ENCODE peak calls at places on chromosomes 11 and 22, in four cellular contexts. Z, W, T and L are unnamed samples.

GRCh38 chr22:48954781-48955311 is 872.8 kb downstream of the BRD1 start:
- DNase-seq in T (no peak), Z (no peak), W (peak; percentile 23), L (no peak)

GRCh38 chr11:35065566-35065965 is 73.4 kb upstream of the CD44 start:
- DNase-seq in Z (peak; percentile 57), W (no peak), T (no peak), L (no peak)

GRCh38 chr22:46043816-46044717 is 67.1 kb upstream of the WNT7B start:
- DNase-seq in Z (no peak), T (no peak), W (peak; percentile 72), L (no peak)

GRCh38 chr11:2807801-2808241 is 77.8 kb downstream of the CDKN1C start:
- DNase-seq in T (no peak), Z (no peak), W (peak; percentile 12), L (no peak)

GRCh38 chr11:34105957-34106504 is 602 bp downstream of the NAT10 start:
- DNase-seq in W (no peak), Z (no peak), T (no peak), L (no peak)

GRCh38 chr11:116603783-116604323 is 168.9 kb downstream of the BUD13 start:
- DNase-seq in Z (no peak), T (no peak), W (no peak), L (no peak)

GRCh38 chr11:69642549-69642912 is 1.6 kb downstream of the CCND1 start:
- DNase-seq in W (peak; percentile 26), Z (no peak), T (no peak), L (no peak)

GRCh38 chr22:38068641-38069371 is 11.6 kb downstream of the PICK1 start:
- DNase-seq in W (no peak), T (no peak), Z (no peak), L (no peak)

GRCh38 chr11:69817265-69818236 is 1.7 kb downstream of the FGF3 start:
- DNase-seq in Z (peak; percentile 18), T (no peak), W (no peak), L (no peak)

GRCh38 chr22:41762980-41763779 is 37.3 kb upstream of the CCDC134 start:
- DNase-seq in T (peak; percentile 67), Z (no peak), W (peak; percentile 91), L (peak; percentile 71)

GRCh38 chr11:130634981-130635473 is 186.6 kb downstream of the ADAMTS15 start:
- DNase-seq in T (no peak), W (no peak), Z (peak; percentile 46), L (no peak)

GRCh38 chr11:20162824-20163777 is 2.8 kb upstream of the DBX1 start:
- DNase-seq in W (peak; percentile 66), Z (peak; percentile 45), T (no peak), L (peak; percentile 73)

GRCh38 chr22:37797874-37798500 is 9.7 kb upstream of the GCAT start:
- DNase-seq in Z (no peak), T (no peak), W (peak; percentile 18), L (no peak)

GRCh38 chr11:65559951-65560537 is 1.9 kb upstream of the LTBP3 start:
- DNase-seq in T (no peak), Z (peak; percentile 68), W (peak; percentile 63), L (no peak)

GRCh38 chr22:41092847-41093371 is 517 bp downstream of the EP300 start:
- DNase-seq in Z (peak; percentile 58), W (no peak), T (no peak), L (no peak)

GRCh38 chr22:40009231-40009769 is 14.5 kb downstream of the FAM83F start:
- DNase-seq in Z (no peak), W (peak; percentile 81), T (no peak), L (peak; percentile 83)

GRCh38 chr11:35427158-35427557 is 7.8 kb upstream of the SLC1A2 start:
- DNase-seq in Z (no peak), T (no peak), W (no peak), L (no peak)

GRCh38 chr11:34243620-34244493 is 114.0 kb downstream of the ABTB2 start:
- DNase-seq in Z (peak; percentile 76), W (no peak), T (no peak), L (no peak)

GRCh38 chr22:44887941-44888366 is 121.9 kb downstream of the PHF21B start:
- DNase-seq in Z (no peak), W (no peak), T (no peak), L (no peak)

GRCh38 chr11:65766535-65766934 is 14.2 kb downstream of the AP5B1 start:
- DNase-seq in T (no peak), Z (peak; percentile 59), W (no peak), L (no peak)

GRCh38 chr11:116598556-116598955 is 174.2 kb downstream of the BUD13 start:
- DNase-seq in W (no peak), T (no peak), Z (no peak), L (no peak)

GRCh38 chr11:114259124-114259526 is 37.1 kb upstream of the NNMT start:
- DNase-seq in T (no peak), Z (no peak), W (no peak), L (no peak)

GRCh38 chr11:47377571-47378010 is 756 bp downstream of the SPI1 start:
- DNase-seq in T (no peak), W (no peak), Z (no peak), L (no peak)

GRCh38 chr22:42180349-42180842 is 49.8 kb upstream of the CYP2D6 start:
- DNase-seq in Z (no peak), T (no peak), W (no peak), L (no peak)

GRCh38 chr11:134120921-134121526 is 52.2 kb downstream of the JAM3 start:
- DNase-seq in Z (peak; percentile 45), W (no peak), T (no peak), L (no peak)

GRCh38 chr22:47837703-47838102 is 1075.3 kb downstream of the TBC1D22A start:
- DNase-seq in W (peak; percentile 57), Z (no peak), T (peak; percentile 17), L (no peak)

GRCh38 chr11:44949160-44950035 is 1.3 kb downstream of the TP53I11 start:
- DNase-seq in W (peak; percentile 83), T (no peak), Z (peak; percentile 73), L (peak; percentile 76)

GRCh38 chr22:21455334-21456089 is 11.7 kb upstream of the TMEM191C start:
- DNase-seq in Z (no peak), T (no peak), W (peak; percentile 40), L (no peak)

GRCh38 chr11:15943418-15944197 is 412.7 kb downstream of the SOX6 start:
- DNase-seq in W (no peak), T (no peak), Z (no peak), L (no peak)

GRCh38 chr11:75499423-75500305 is 26.1 kb downstream of the GDPD5 start:
- DNase-seq in T (no peak), W (no peak), Z (peak; percentile 73), L (no peak)

DNA sequence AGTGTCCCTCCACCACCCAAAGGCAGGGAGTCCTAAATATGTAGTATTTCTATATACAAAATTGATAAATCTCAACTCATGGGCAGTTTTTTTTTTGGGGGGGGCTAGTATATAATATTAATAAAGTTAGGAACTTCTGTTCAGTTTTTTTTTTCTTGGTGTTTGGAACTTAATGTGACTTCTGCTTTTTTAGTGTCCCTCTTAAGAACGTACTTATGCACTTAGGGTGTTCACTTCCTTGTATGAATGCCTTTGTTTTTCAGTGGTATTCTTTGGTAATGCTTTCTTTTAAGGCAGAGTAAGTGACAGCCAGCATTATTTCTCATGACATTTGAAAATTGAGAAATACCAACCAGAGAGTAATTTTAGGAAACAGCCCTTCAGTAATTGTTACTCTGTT is 2.3 kb downstream of the GRK3 start:
- DNase-seq in T (no peak), W (no peak), Z (no peak), L (no peak)
- H3K4me2 ChIP-seq in T (peak overlapping the region; percentile 53), W (no peak overlapping the region), Z (no peak overlapping the region), L (no peak overlapping the region)

GRCh38 chr22:36759481-36760159 is 16.3 kb downstream of the IFT27 start:
- DNase-seq in W (peak; percentile 15), T (no peak), Z (no peak), L (no peak)
- H2BK12ac ChIP-seq in W (no peak overlapping the region), T (no peak overlapping the region), Z (no peak overlapping the region), L (no peak overlapping the region)

GRCh38 chr11:119436093-119436492 is 13.1 kb upstream of the THY1 start:
- DNase-seq in T (no peak), W (no peak), Z (no peak), L (no peak)

GRCh38 chr11:119431523-119431922 is 8.6 kb upstream of the THY1 start:
- DNase-seq in T (no peak), Z (no peak), W (no peak), L (no peak)

GRCh38 chr11:119433369-119433749 is 10.4 kb upstream of the THY1 start:
- DNase-seq in W (no peak), Z (peak; percentile 23), T (no peak), L (no peak)

GRCh38 chr11:119434531-119435330 is 11.8 kb upstream of the THY1 start:
- DNase-seq in T (no peak), W (no peak), Z (no peak), L (no peak)

DNA sequence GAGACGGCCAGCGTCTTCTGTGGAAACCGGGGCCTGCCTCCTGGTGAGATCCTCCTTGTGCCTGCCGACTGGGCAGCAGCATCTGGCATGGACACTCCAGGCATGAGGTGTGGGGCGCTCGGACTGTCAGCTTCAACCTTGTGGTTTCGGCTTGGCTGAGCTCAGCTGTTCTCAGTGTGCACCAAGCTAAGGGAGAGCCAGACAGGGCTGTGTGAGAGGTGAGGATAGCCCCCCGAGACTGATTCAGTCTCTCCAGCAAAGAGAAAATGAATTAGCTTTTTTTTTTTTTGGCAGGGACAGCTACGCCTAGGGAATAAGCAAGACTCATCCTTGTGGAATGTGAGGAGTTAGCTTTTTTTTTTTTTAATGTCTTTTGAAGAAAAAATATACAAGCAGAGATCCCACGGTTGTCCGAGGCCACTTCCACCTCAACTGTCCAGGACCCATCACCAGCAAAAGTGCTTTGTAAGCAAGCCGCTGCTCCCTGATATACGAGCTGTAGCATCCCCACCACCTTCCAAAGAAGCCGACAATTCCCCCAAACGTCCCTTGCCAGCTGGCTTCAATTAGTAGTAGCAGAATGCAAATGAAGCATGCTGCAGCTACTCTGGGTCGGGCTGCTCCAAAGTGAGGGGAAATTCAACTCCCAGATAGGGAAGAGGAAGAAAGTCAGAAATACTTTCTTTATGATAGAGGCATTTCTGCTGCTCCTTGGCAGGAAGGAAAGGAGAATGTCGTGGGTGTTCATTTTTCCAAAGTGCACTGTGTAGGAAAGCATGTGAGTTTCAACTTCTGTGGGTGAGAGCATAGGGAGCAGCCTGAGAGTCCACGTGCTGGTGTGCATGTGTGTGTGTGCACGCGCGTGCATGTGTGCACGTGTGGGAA is 9.8 kb upstream of the THY1 start:
- DNase-seq in W (no peak), T (no peak), Z (peak; percentile 68), L (no peak)
- H2BK120ac ChIP-seq in W (no peak overlapping the region), T (no peak overlapping the region), Z (no peak overlapping the region), L (no peak overlapping the region)

GRCh38 chr11:12625438-12626071 is 48.7 kb upstream of the TEAD1 start:
- DNase-seq in W (no peak), T (no peak), Z (peak; percentile 90), L (no peak)

GRCh38 chr11:12626616-12627015 is 47.6 kb upstream of the TEAD1 start:
- DNase-seq in W (no peak), Z (no peak), T (no peak), L (no peak)

GRCh38 chr11:12624595-12624994 is 49.6 kb upstream of the TEAD1 start:
- DNase-seq in W (no peak), T (no peak), Z (no peak), L (no peak)

GRCh38 chr11:12628322-12628721 is 45.9 kb upstream of the TEAD1 start:
- DNase-seq in T (no peak), W (no peak), Z (no peak), L (no peak)

DNA sequence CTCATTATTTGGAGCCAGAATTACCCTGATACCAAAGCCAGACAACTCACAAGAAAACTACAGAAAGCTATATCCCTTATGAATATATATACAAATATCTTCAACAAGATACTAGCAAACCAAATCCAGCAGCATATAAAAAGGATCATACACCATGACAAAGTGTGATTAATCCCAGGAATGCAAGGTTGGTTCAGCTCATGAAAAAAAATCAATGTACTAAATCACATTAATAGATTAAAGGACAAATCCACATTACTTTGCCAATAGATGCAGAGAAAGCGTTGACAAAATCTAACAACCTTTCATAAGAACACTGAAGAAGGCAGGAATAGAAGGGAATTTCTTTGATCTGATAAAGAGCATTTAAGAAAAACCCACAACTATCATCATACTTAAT is 50.4 kb upstream of the TEAD1 start:
- DNase-seq in T (no peak), W (no peak), Z (no peak), L (no peak)
- H3K4me2 ChIP-seq in T (no peak overlapping the region), W (no peak overlapping the region), Z (no peak overlapping the region), L (no peak overlapping the region)